ENCODE peak calls at places on chromosomes 4 and X, in ten cellular contexts. K, G, J, A, N, T, W, I, F and B are unnamed samples. For H3K9me3, the result is how much of the 10 kb centered on the place peaks cover.

GRCh38 chrX:65689377-65689776 is 21.9 kb downstream of the MSN start:
- DNase-seq in I (no peak), W (no peak), F (no peak), G (no peak), J (no peak), T (no peak), N (no peak), A (no peak), K (no peak), B (no peak)

GRCh38 chr4:180664766-180665368 is 1578.3 kb upstream of the TENM3 start:
- DNase-seq in I (peak), K (peak), T (peak), N (no peak), A (peak), G (peak), J (peak), F (no peak), W (peak), B (peak)

GRCh38 chrX:15328821-15329220 is 6.5 kb downstream of the PIGA start:
- DNase-seq in F (no peak), I (no peak), A (no peak), K (no peak), N (no peak), J (no peak), W (no peak), T (no peak), G (no peak), B (no peak)

GRCh38 chr4:163245044-163245443 is 78.4 kb upstream of the NAF1 start:
- DNase-seq in F (no peak), J (no peak), W (no peak), G (no peak), A (no peak), T (no peak), I (no peak), N (no peak), K (no peak), B (no peak)

GRCh38 chrX:110216027-110216426 is 101.9 kb downstream of the AMMECR1 start:
- DNase-seq in I (no peak), W (peak), N (no peak), K (no peak), G (no peak), J (no peak), F (no peak), T (no peak), A (no peak), B (no peak)

GRCh38 chr4:97215426-97215825 is 927.9 kb downstream of the STPG2 start:
- DNase-seq in F (no peak), K (no peak), T (no peak), G (no peak), W (no peak), J (no peak), N (no peak), I (no peak), A (no peak), B (no peak)

GRCh38 chrX:40278340-40279090 is 180.8 kb upstream of the BCOR start:
- DNase-seq in J (no peak), A (peak), K (no peak), W (no peak), T (no peak), G (no peak), I (no peak), N (no peak), F (no peak), B (no peak)

GRCh38 chrX:100408643-100409315 is 1.3 kb downstream of the PCDH19 start:
- DNase-seq in G (peak), I (no peak), K (peak), N (no peak), F (no peak), J (no peak), T (no peak), W (no peak), A (no peak), B (no peak)

GRCh38 chrX:72041166-72041565 is 90.5 kb downstream of the RTL5 start:
- DNase-seq in W (no peak), G (no peak), T (no peak), K (no peak), N (no peak), I (no peak), F (no peak), J (no peak), A (no peak), B (no peak)

GRCh38 chrX:129930941-129931410 is 25.0 kb downstream of the UTP14A start:
- DNase-seq in W (no peak), A (no peak), F (no peak), J (no peak), T (no peak), N (no peak), I (no peak), G (peak), K (no peak), B (no peak)

GRCh38 chr4:123941306-123941705 is 544.7 kb downstream of the SPRY1 start:
- DNase-seq in J (no peak), I (no peak), F (no peak), K (no peak), N (no peak), A (no peak), T (no peak), G (no peak), W (no peak), B (no peak)

GRCh38 chr4:172830295-172830764 is 338.3 kb upstream of the GALNT7 start:
- DNase-seq in K (no peak), T (no peak), W (no peak), A (no peak), J (peak), N (no peak), I (no peak), G (peak), F (no peak), B (no peak)

DNA sequence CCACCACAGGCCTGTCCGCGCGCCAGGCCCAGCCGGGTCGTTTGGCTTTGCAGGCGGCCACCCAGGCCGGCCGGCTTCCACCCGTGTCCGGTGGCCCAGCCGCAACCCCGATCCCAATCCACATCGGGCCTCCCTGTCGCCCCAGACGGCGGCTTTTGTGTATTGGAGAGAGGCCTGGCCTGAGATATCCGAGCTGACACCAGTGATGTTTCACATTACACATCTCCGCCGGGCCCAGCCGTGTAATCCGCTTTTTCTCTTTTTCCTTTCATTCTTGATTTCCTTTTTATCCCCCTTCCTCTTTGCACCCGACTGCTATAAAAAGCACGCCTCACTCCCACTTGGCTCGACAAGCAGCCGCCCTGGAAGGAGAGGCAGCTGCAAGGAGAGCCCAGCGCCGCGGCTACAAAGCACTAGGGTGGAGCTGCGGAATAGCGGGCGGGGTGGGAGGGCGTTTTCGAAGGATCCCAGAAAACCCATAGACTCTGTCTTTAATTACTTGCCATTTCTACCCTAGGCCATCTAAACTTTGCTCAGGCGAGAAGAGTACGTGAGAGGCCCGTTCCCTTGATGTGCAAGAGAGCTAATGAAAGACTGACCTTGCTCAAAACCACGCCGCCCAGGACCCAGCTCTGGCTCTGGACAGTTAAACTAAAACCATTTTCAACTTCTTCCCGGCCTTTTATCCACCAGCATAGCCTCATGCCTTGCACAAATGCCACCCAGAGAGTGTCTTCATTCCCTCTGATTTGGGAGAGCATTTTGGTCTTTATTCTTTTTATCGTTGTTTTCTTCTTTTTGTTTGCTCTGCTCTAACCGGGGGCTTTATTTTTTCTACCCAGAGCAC is 3.3 kb downstream of the PITX2 start:
- DNase-seq in J (peak), K (no peak), T (no peak), N (no peak), G (no peak), I (no peak), F (no peak), W (no peak), A (no peak), B (no peak)
- H3K9me3 ChIP-seq in J (under half), K (under half), T (under half), N (under half), G (under half), I (under half), F (under half), W (under half), A (under half), B (under half)

GRCh38 chr4:151226004-151226932 is 50.7 kb upstream of the PRSS48 start:
- DNase-seq in T (no peak), J (no peak), F (no peak), N (no peak), I (no peak), K (no peak), A (no peak), W (peak), G (no peak), B (no peak)

GRCh38 chr4:151228196-151229119 is 48.5 kb upstream of the PRSS48 start:
- DNase-seq in F (no peak), K (no peak), J (no peak), T (no peak), G (no peak), A (no peak), I (no peak), N (no peak), W (no peak), B (no peak)

GRCh38 chr4:151223465-151223864 is 53.5 kb upstream of the PRSS48 start:
- DNase-seq in I (no peak), T (no peak), J (no peak), W (no peak), F (no peak), N (no peak), G (no peak), K (no peak), A (no peak), B (no peak)

GRCh38 chr4:151231915-151232595 is 44.9 kb upstream of the PRSS48 start:
- DNase-seq in A (no peak), K (no peak), F (no peak), T (no peak), I (no peak), G (no peak), J (no peak), N (no peak), W (no peak), B (no peak)

GRCh38 chr4:151227731-151228130 is 49.2 kb upstream of the PRSS48 start:
- DNase-seq in I (peak), K (no peak), T (peak), N (peak), A (peak), W (no peak), F (peak), J (no peak), G (no peak), B (peak)
- H3K4me3 ChIP-seq in I (peak), K (no peak), T (no peak), N (peak), A (peak), W (no peak), F (peak), J (no peak), G (no peak), B (peak)

GRCh38 chr4:86657382-86657781 is 63.3 kb downstream of the PTPN13 start:
- DNase-seq in W (no peak), I (no peak), A (no peak), T (no peak), G (no peak), F (no peak), J (no peak), N (no peak), K (no peak), B (no peak)

GRCh38 chr4:86657910-86658309 is 63.8 kb downstream of the PTPN13 start:
- DNase-seq in I (no peak), K (no peak), J (no peak), A (no peak), F (no peak), G (no peak), W (no peak), N (no peak), T (no peak), B (no peak)

GRCh38 chr4:86652332-86652932 is 58.3 kb downstream of the PTPN13 start:
- DNase-seq in T (no peak), K (no peak), W (no peak), J (no peak), A (no peak), G (no peak), I (no peak), F (no peak), N (no peak), B (no peak)

GRCh38 chr4:86653237-86653865 is 59.2 kb downstream of the PTPN13 start:
- DNase-seq in G (peak), K (no peak), J (no peak), F (no peak), W (no peak), T (no peak), A (no peak), N (no peak), I (no peak), B (no peak)
- H3K9me3 ChIP-seq in G (under half), K (under half), J (under half), F (under half), W (under half), T (under half), A (under half), N (half or more), I (under half), B (under half)

DNA sequence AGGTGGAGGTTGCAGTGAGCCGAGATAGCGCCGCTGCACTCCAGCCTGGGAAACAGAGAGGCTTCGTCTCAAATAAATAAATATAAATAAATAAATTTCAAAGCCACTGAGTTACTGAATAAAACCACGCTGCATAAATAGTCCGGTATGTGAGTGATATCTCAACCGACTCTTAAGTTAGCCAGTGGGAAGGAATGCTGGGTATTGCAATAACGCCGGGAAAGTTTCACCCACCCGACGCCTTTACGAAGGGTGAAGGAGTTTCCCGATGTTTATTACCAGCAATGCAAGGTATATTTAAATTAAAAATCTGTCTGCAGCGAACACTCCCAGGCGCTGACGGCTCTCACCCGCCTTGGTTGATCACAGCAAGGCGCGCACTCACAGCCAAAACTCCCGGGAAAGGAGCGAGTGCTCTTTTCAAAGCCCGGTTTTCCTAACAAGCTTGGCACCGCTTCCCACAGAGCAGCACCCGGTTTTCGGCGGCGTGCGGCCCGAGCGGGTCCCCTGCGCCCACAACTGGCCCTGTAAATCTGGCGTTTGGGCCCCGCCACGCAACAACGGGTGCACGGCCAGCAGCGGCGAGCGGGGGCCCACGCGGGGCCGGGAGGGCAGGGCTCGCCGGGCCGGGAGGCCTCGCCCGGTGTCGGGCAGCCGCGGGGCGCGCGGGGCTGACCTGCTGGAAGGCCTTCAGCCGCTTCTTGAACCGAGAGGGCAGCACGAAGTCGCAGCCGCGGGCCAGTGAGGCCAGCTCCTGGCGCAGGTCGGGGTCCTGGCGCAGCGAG is 13.7 kb downstream of the PPP2R3B start:
- DNase-seq in N (no peak), K (no peak), G (no peak), T (no peak), A (no peak), F (no peak), I (no peak), J (no peak), W (no peak), B (peak)
- H3K4me3 ChIP-seq in N (peak), K (no peak), G (no peak), T (no peak), A (peak), F (peak), I (no peak), J (peak), W (peak), B (peak)

GRCh38 chr4:77600521-77601451 is 4.8 kb upstream of the CXCL13 start:
- DNase-seq in N (no peak), J (peak), K (peak), G (peak), I (no peak), T (peak), A (peak), F (no peak), W (peak), B (no peak)

GRCh38 chr4:77605210-77605902 is at the start of gene CXCL13:
- DNase-seq in J (no peak), G (no peak), N (no peak), W (no peak), I (no peak), F (no peak), K (no peak), T (no peak), A (no peak), B (no peak)

GRCh38 chr4:77599378-77599777 is 6.2 kb upstream of the CXCL13 start:
- DNase-seq in K (no peak), N (no peak), I (no peak), J (no peak), T (peak), G (peak), A (peak), F (no peak), W (peak), B (no peak)

DNA sequence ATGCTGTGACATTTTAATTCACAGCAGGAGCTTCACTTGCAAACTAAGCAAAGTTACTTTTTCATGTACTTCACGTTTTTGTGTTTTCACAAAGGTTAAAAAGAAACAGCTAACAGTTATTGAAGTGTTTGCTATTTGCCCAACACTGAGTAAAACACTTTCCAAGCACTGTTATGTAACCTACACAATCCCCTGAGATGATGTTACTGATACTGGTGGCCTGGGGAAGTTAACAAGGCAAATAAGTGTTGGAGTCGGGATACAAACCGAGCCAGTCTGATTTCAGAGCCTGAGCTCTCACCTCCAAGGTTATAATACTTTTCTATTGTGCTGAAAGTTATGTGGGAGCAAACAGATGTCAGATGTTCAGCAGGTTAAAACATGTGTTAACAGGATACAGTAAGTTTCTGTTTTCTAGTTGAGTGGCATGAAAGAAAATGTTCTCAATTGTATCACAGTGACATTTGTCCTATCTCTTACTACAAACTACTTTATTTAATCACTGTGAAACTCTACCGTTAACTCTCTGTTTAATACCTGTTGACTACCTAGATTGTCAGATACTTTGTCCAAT is 3.9 kb upstream of the CXCL13 start:
- DNase-seq in N (no peak), T (no peak), K (no peak), I (no peak), J (no peak), A (no peak), G (no peak), W (no peak), F (no peak), B (no peak)
- H3K9me3 ChIP-seq in N (under half), T (under half), K (under half), I (under half), J (under half), A (under half), G (under half), W (under half), F (under half), B (under half)

GRCh38 chrX:2188316-2188715 is 312.5 kb downstream of the DHRSX start:
- DNase-seq in N (no peak), A (no peak), J (no peak), W (no peak), G (no peak), T (peak), K (no peak), I (no peak), F (no peak), B (no peak)
- H3K4me3 ChIP-seq in N (no peak), A (no peak), J (no peak), W (no peak), G (no peak), T (no peak), K (no peak), I (no peak), F (no peak), B (no peak)

DNA sequence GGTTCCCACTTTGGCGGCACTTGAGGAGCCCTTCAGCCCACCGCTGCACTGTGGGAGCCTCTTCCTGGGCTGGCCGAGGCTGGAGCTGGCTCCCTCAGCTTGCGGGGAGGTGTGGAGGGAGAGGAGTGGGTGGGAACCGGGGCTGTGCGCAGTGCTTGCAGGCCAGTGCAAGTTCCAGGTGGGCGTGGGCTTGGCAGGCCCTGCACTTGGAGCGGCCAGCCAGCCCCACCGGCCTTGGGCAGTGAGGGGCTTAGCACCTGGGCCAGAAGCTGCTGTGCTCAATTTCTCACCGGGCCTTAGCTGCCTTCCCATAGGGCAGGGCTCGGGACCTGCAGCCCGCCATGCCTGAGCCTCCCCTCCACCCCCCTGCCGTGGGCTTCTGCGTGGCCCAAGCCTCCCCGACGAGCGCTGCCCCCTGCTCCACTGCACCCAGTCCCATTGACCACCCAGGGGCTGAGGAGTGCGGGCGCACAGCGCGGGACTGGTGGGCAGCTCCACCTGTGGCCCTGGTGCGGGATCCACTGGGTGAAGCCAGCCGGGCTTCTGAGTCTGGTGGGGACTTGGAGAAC is 474.3 kb downstream of the MID1IP1 start:
- DNase-seq in N (no peak), J (no peak), A (no peak), W (no peak), T (no peak), I (no peak), K (no peak), F (no peak), G (no peak), B (no peak)
- H3K9me3 ChIP-seq in N (under half), J (under half), A (under half), W (under half), T (under half), I (under half), K (under half), F (under half), G (under half), B (under half)